ENCODE peak calls at places on chromosome 19, in six cellular contexts. N, B, G, I, Q and K are unnamed samples.

GRCh38 chr19:33868076-33868735 is 71.5 kb downstream of the KCTD15 start:
- DNase-seq in N (no peak), B (no peak), G (peak), I (peak), Q (no peak), K (no peak)

GRCh38 chr19:2154587-2155075 is 3.3 kb upstream of the AP3D1 start:
- DNase-seq in N (no peak), B (no peak), G (peak), I (no peak), Q (no peak), K (no peak)

GRCh38 chr19:10505583-10506229 is 2.5 kb upstream of the KEAP1 start:
- DNase-seq in N (peak), B (no peak), G (peak), I (peak), Q (no peak), K (peak)

GRCh38 chr19:1038995-1039645 is 787 bp upstream of the ABCA7 start:
- DNase-seq in N (peak), B (no peak), G (peak), I (no peak), Q (no peak), K (no peak)

GRCh38 chr19:15123900-15124299 is 16.7 kb downstream of the SYDE1 start:
- DNase-seq in N (no peak), B (peak), G (peak), I (no peak), Q (peak), K (no peak)

GRCh38 chr19:572140-572890 is at the start of gene BSG:
- DNase-seq in N (peak), B (peak), G (peak), I (peak), Q (peak), K (peak)

GRCh38 chr19:13016245-13016627 is 21.0 kb downstream of the NFIX start:
- DNase-seq in N (no peak), B (no peak), G (no peak), I (no peak), Q (no peak), K (no peak)

GRCh38 chr19:58555920-58556632 is 1.2 kb upstream of the CHMP2A start:
- DNase-seq in N (no peak), B (no peak), G (no peak), I (no peak), Q (no peak), K (peak)

GRCh38 chr19:21568816-21569496 is 63.6 kb downstream of the ZNF429 start:
- DNase-seq in N (peak), B (peak), G (peak), I (no peak), Q (peak), K (peak)

GRCh38 chr19:34494601-34495000 is 13.0 kb downstream of the WTIP start:
- DNase-seq in N (no peak), B (no peak), G (no peak), I (no peak), Q (no peak), K (no peak)